ENCODE peak calls at places on chromosomes 6 and 20, in four cellular contexts. O is ELR; K is stimulated activated CD4-positive, alpha-beta T cell treated with anti-CD3 and anti-CD28 coated beads, Interleukin-4, amount 100 ng/mL, for 1 hour; X is GM04504. J is an unnamed sample.

GRCh38 chr6:133410628-133411027 is 169.5 kb downstream of the EYA4 start:
- DNase-seq in O (no peak), K (no peak), X (no peak), J (no peak)

GRCh38 chr6:88910922-88911778 is 52.3 kb downstream of the RNGTT start:
- DNase-seq in O (no peak), K (no peak), X (no peak), J (no peak)

GRCh38 chr6:44115866-44116265 is 11.4 kb downstream of the MRPL14 start:
- DNase-seq in O (peak; percentile 81), K (no peak), X (no peak), J (no peak)

GRCh38 chr6:47865206-47865605 is 83.4 kb downstream of the OPN5 start:
- DNase-seq in O (no peak), K (no peak), X (no peak), J (no peak)

GRCh38 chr6:16747232-16748027 is 13.8 kb downstream of the ATXN1 start:
- DNase-seq in O (peak; percentile 89), K (no peak), X (no peak), J (no peak)

GRCh38 chr20:57389695-57390603 is 1.2 kb upstream of the RBM38 start:
- DNase-seq in O (no peak), K (peak; percentile 72), X (no peak), J (no peak)

GRCh38 chr6:24357336-24358218 is at the start of gene DCDC2:
- DNase-seq in O (peak; percentile 10), K (peak; percentile 30), X (no peak), J (no peak)

GRCh38 chr6:39137235-39137634 is 22.2 kb upstream of the SAYSD1 start:
- DNase-seq in O (peak; percentile 57), K (peak; percentile 8), X (peak; percentile 7), J (peak; percentile 35)

GRCh38 chr20:24289737-24290481 is 179.5 kb upstream of the SYNDIG1 start:
- DNase-seq in O (no peak), K (no peak), X (no peak), J (no peak)

GRCh38 chr20:64226686-64227576 is 28.6 kb upstream of the PCMTD2 start:
- DNase-seq in O (no peak), K (peak; percentile 4), X (no peak), J (no peak)

GRCh38 chr6:136527831-136528230 is 22.4 kb downstream of the MAP7 start:
- DNase-seq in O (no peak), K (no peak), X (peak; percentile 33), J (no peak)

GRCh38 chr6:113654396-113654795 is 202.7 kb upstream of the MARCKS start:
- DNase-seq in O (peak; percentile 60), K (no peak), X (no peak), J (no peak)

J was measured in NT2/D1.